ENCODE peak calls at places on chromosome 5, in nine cellular contexts. W is uterus, O is osteoblast, U is spleen, Y is HepG2, R is IMR-90, G is PC-9, J is neuronal stem cell, N is mucosa of descending colon. Q is an unnamed sample.
A peak's percentile ranks its signal among the peaks of the same experiment; 100 is the strongest.

GRCh38 chr5:177416334-177416733 is 7.0 kb upstream of the F12 start:
- DNase-seq in W (peak; percentile 74), O (peak; percentile 75), U (no peak), Y (no peak), R (peak; percentile 35), G (peak; percentile 60), J (no peak), N (no peak), Q (no peak)

GRCh38 chr5:100900796-100901731 is 2.0 kb downstream of the ST8SIA4 start:
- DNase-seq in W (peak; percentile 26), O (peak; percentile 76), U (peak; percentile 97), Y (no peak), R (peak; percentile 15), G (no peak), J (peak; percentile 56), N (peak; percentile 73), Q (peak; percentile 50)

GRCh38 chr5:96958977-96959376 is 23.1 kb downstream of the LNPEP start:
- DNase-seq in W (no peak), O (no peak), U (no peak), Y (peak; percentile 57), R (no peak), G (no peak), J (no peak), N (no peak), Q (no peak)

GRCh38 chr5:102867999-102868662 is 113.0 kb downstream of the PAM start:
- DNase-seq in W (no peak), O (peak; percentile 80), U (no peak), Y (no peak), R (peak; percentile 41), G (no peak), J (no peak), N (no peak), Q (no peak)

GRCh38 chr5:16134204-16134603 is 45.4 kb downstream of the MARCHF11 start:
- DNase-seq in W (no peak), O (no peak), U (no peak), Y (no peak), R (no peak), G (no peak), J (no peak), N (no peak), Q (no peak)

GRCh38 chr5:67680109-67680508 is 483.5 kb upstream of the CD180 start:
- DNase-seq in W (no peak), O (no peak), U (no peak), Y (no peak), R (no peak), G (no peak), J (no peak), N (no peak), Q (no peak)

GRCh38 chr5:150243590-150243989 is 46.0 kb downstream of the CAMK2A start:
- DNase-seq in W (no peak), O (no peak), U (no peak), Y (no peak), R (no peak), G (no peak), J (no peak), N (no peak), Q (no peak)

GRCh38 chr5:79552984-79553383 is 39.0 kb upstream of the HOMER1 start:
- DNase-seq in W (no peak), O (no peak), U (no peak), Y (no peak), R (peak; percentile 46), G (no peak), J (no peak), N (no peak), Q (no peak)

GRCh38 chr5:151772029-151772867 is 494 bp downstream of the G3BP1 start:
- DNase-seq in W (peak; percentile 36), O (peak; percentile 84), U (no peak), Y (peak; percentile 23), R (no peak), G (no peak), J (peak; percentile 32), N (peak; percentile 66), Q (peak; percentile 45)

GRCh38 chr5:126433708-126434107 is 10.5 kb downstream of the GRAMD2B start:
- DNase-seq in W (no peak), O (peak; percentile 35), U (no peak), Y (no peak), R (peak; percentile 65), G (no peak), J (no peak), N (no peak), Q (no peak)

GRCh38 chr5:126435714-126436113 is 12.5 kb downstream of the GRAMD2B start:
- DNase-seq in W (no peak), O (no peak), U (no peak), Y (no peak), R (no peak), G (no peak), J (no peak), N (no peak), Q (no peak)

GRCh38 chr5:126435261-126435660 is 12.1 kb downstream of the GRAMD2B start:
- DNase-seq in W (no peak), O (no peak), U (no peak), Y (no peak), R (no peak), G (no peak), J (no peak), N (no peak), Q (no peak)

GRCh38 chr5:126428421-126428820 is 5.2 kb downstream of the GRAMD2B start:
- DNase-seq in W (no peak), O (no peak), U (no peak), Y (no peak), R (no peak), G (no peak), J (no peak), N (no peak), Q (no peak)

GRCh38 chr5:126430631-126431030 is 7.4 kb downstream of the GRAMD2B start:
- DNase-seq in W (no peak), O (no peak), U (no peak), Y (no peak), R (no peak), G (no peak), J (no peak), N (no peak), Q (no peak)
- H3K4me1 ChIP-seq in W (peaks cover 6% of the 10 kb centered on the region), O (peaks cover 27% of the 10 kb centered on the region), U (no peaks in the 10 kb centered on the region), Y (no peaks in the 10 kb centered on the region), R (no peaks in the 10 kb centered on the region), G (peaks cover 3% of the 10 kb centered on the region), J (no peaks in the 10 kb centered on the region), N (no peaks in the 10 kb centered on the region), Q (peaks cover 3% of the 10 kb centered on the region)

DNA sequence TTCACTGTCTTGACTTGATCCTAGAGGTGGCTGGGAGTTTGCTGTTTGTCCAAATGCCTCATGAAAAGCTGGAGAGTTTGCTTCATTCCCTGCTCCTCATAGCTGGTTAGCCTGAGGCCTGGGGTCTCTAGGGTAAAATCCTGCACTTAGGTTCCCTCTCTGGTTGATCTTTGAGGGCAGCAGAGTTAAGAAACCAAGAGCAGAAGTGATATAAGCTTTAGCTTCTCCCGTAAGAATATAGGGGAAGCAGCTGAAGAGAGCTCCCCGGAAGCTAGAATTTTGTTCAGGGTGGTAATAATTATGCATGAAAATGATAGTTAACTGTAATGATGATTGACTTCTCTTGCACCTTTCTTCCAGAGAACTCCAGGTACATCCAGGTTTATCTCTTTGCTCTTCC is 1.4 kb downstream of the FAM53C start:
- DNase-seq in W (no peak), O (no peak), U (no peak), Y (no peak), R (no peak), G (no peak), J (no peak), N (no peak), Q (no peak)
- H3K4me3 ChIP-seq in W (peak overlapping the region; percentile 99), O (peak overlapping the region; percentile 88), U (peak overlapping the region; percentile 90), Y (peak overlapping the region; percentile 78), R (peak overlapping the region; percentile 65), G (peak overlapping the region; percentile 60), J (peak overlapping the region; percentile 87), N (no peak overlapping the region), Q (peak overlapping the region; percentile 74)

DNA sequence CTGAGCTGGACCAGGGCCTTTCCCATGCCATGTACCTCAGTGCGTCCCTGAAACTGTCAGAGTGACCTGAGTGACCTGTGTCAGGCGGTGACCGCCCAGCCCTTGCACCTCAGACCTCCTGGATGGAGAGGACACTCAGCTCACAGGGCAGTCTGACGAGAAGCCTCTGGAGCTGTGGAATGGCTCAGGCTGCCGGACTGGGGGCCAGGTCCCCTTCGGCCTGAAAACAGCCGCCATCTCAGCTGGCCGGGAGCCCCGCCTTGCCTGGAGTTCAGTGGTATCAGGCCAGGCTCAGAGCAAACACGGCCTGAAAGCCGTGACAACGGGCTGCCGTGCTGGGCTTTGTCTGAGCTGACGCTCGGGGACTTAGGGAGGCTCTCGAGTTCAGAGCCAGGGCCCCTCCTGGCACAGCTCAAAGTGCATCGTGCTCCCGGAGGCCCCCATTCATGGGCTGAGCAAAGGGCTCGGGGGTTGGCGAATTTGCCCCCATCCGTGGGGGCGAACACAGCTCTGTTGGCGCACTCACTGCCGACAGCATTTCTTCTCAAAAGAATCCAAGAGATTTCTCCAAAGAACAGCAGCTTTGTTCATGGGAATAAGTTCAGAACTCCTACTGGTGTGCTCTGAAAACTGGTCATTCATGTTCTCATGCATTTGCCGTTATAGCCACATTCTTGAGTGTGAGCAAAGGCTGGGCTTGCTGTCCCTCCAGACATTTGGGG is 8.4 kb upstream of the SLC9A3 start:
- DNase-seq in W (no peak), O (no peak), U (peak; percentile 71), Y (peak; percentile 40), R (no peak), G (no peak), J (no peak), N (no peak), Q (no peak)
- H3K4me1 ChIP-seq in W (no peaks in the 10 kb centered on the region), O (no peaks in the 10 kb centered on the region), U (peaks cover 24% of the 10 kb centered on the region), Y (peaks cover 66% of the 10 kb centered on the region), R (no peaks in the 10 kb centered on the region), G (no peaks in the 10 kb centered on the region), J (peaks cover 22% of the 10 kb centered on the region), N (no peaks in the 10 kb centered on the region), Q (no peaks in the 10 kb centered on the region)

GRCh38 chr5:143206194-143207053 is 197.1 kb downstream of the NR3C1 start:
- DNase-seq in W (no peak), O (no peak), U (no peak), Y (no peak), R (no peak), G (no peak), J (no peak), N (no peak), Q (no peak)

GRCh38 chr5:143208365-143208641 is 195.2 kb downstream of the NR3C1 start:
- DNase-seq in W (no peak), O (no peak), U (no peak), Y (no peak), R (no peak), G (no peak), J (no peak), N (no peak), Q (no peak)

GRCh38 chr5:143207563-143208364 is 195.7 kb downstream of the NR3C1 start:
- DNase-seq in W (no peak), O (no peak), U (no peak), Y (no peak), R (peak; percentile 15), G (no peak), J (no peak), N (no peak), Q (no peak)

GRCh38 chr5:143205879-143206193 is 197.7 kb downstream of the NR3C1 start:
- DNase-seq in W (no peak), O (no peak), U (no peak), Y (no peak), R (no peak), G (no peak), J (no peak), N (no peak), Q (no peak)

DNA sequence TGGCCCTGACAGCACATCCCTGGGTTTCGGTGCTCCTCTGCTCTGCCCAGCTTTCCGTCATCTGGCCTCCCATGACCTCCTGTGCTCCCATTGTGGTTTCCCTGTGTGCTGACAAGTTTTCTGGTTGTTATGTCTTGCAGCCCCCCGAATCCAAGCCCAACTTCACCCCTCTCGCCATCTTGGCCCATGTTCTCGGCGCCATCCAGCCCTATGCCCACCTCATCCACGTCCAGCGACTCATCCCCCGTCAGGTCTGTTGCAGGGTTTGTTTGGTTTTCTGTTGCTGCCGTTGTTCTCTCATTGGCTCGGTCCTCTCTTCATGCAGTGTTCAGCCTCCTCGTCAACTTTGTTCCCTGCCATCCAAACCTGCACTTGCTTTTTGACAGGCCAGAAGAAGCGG is 196.4 kb downstream of the NR3C1 start:
- DNase-seq in W (no peak), O (no peak), U (no peak), Y (no peak), R (no peak), G (no peak), J (no peak), N (no peak), Q (no peak)
- H3K4me3 ChIP-seq in W (no peak overlapping the region), O (no peak overlapping the region), U (no peak overlapping the region), Y (no peak overlapping the region), R (no peak overlapping the region), G (no peak overlapping the region), J (peak overlapping the region; percentile 21), N (no peak overlapping the region), Q (no peak overlapping the region)